ENCODE peak calls at places on chromosomes 2 and 18, in six cellular contexts. C is memory B cell; Z is hypothalamus; I is GDM1; G is activated CD8-positive, alpha-beta memory T cell treated with anti-CD3 and anti-CD28 coated beads, Interleukin-2, amount 50 U/mL, for 4 hours; R is endothelial cell of umbilical vein. K is an unnamed sample.

GRCh38 chr2:33275689-33276444 is 200.6 kb upstream of the RASGRP3 start:
- DNase-seq in Z (no peak), C (no peak), I (no peak), G (peak; percentile 40), R (peak; percentile 80), K (peak; percentile 10)

GRCh38 chr2:232927041-232927792 is 57.2 kb downstream of the SNORC start:
- DNase-seq in I (no peak), C (no peak), G (no peak), R (no peak), Z (no peak), K (no peak)

GRCh38 chr2:35819053-35819452 is 536.5 kb upstream of the CRIM1 start:
- DNase-seq in Z (no peak), R (no peak), G (no peak), C (no peak), I (no peak), K (no peak)

GRCh38 chr2:29259221-29259620 is 144.0 kb downstream of the CLIP4 start:
- DNase-seq in C (no peak), I (no peak), R (peak; percentile 6), G (no peak), Z (no peak), K (no peak)

GRCh38 chr2:160267022-160267421 is 67.0 kb upstream of the ITGB6 start:
- DNase-seq in R (no peak), I (no peak), C (no peak), Z (no peak), G (no peak), K (no peak)

GRCh38 chr2:134371041-134371440 is 117.2 kb downstream of the MGAT5 start:
- DNase-seq in R (no peak), G (no peak), C (no peak), Z (no peak), I (no peak), K (no peak)

GRCh38 chr18:54157646-54158045 is 66.8 kb downstream of the MBD2 start:
- DNase-seq in C (no peak), I (no peak), R (no peak), G (no peak), Z (no peak), K (no peak)

GRCh38 chr2:140234176-140234575 is 1454.0 kb upstream of the NXPH2 start:
- DNase-seq in R (no peak), I (no peak), Z (no peak), G (no peak), C (no peak), K (no peak)

GRCh38 chr2:120917876-120918275 is 182.2 kb downstream of the GLI2 start:
- DNase-seq in R (no peak), I (no peak), G (no peak), C (no peak), Z (no peak), K (no peak)

GRCh38 chr2:136188086-136188485 is 70.1 kb upstream of the CXCR4 start:
- DNase-seq in I (no peak), G (no peak), C (no peak), Z (no peak), R (no peak), K (no peak)

GRCh38 chr2:137912358-137912757 is 51.9 kb upstream of the HNMT start:
- DNase-seq in G (no peak), R (no peak), I (no peak), Z (no peak), C (no peak), K (no peak)

K was measured in anterior cingulate cortex.